ENCODE peak calls at places on chromosomes 4 and X, in seven cellular contexts. D is HCT116, E is K562, M is HepG2, W is SK-N-SH, R is H1, L is GM12878. K is an unnamed sample.

GRCh38 chrX:31499120-31499519 is 427.3 kb upstream of the FTHL17 start:
- DNase-seq in L (no peak), M (no peak), E (no peak), R (no peak), D (no peak), W (no peak), K (no peak)

GRCh38 chr4:122783301-122784215 is 43.1 kb upstream of the FGF2 start:
- DNase-seq in W (no peak), M (peak; percentile 37), R (peak; percentile 95), L (no peak), D (peak; percentile 54), E (no peak), K (peak; percentile 79)

GRCh38 chrX:39772057-39772832 is 325.5 kb downstream of the BCOR start:
- DNase-seq in M (peak; percentile 81), W (no peak), L (no peak), E (peak; percentile 56), R (peak; percentile 78), D (no peak), K (no peak)

GRCh38 chrX:69150294-69150960 is 14.8 kb downstream of the PJA1 start:
- DNase-seq in W (peak; percentile 15), L (no peak), D (peak; percentile 72), E (no peak), M (peak; percentile 30), R (no peak), K (no peak)

GRCh38 chrX:55220119-55220794 is at the start of gene PAGE5:
- DNase-seq in E (peak; percentile 83), D (no peak), L (no peak), W (peak; percentile 4), M (no peak), R (no peak), K (no peak)

GRCh38 chr4:37693450-37694190 is 7.4 kb upstream of the RELL1 start:
- DNase-seq in L (no peak), W (no peak), D (no peak), R (no peak), M (no peak), E (no peak), K (no peak)

GRCh38 chr4:113452868-113453620 is 308.5 kb downstream of the CAMK2D start:
- DNase-seq in M (no peak), W (no peak), L (no peak), E (no peak), D (no peak), R (peak; percentile 53), K (no peak)

GRCh38 chrX:129744881-129745321 is 6.1 kb downstream of the XPNPEP2 start:
- DNase-seq in L (no peak), M (no peak), E (peak; percentile 33), R (no peak), D (no peak), W (no peak), K (no peak)

GRCh38 chr4:27217261-27217769 is 356.7 kb downstream of the STIM2 start:
- DNase-seq in W (no peak), R (no peak), D (no peak), L (no peak), M (no peak), E (no peak), K (no peak)

GRCh38 chr4:108152980-108153379 is 15.8 kb downstream of the LEF1 start:
- DNase-seq in D (no peak), R (no peak), M (no peak), E (no peak), W (no peak), L (no peak), K (no peak)

GRCh38 chr4:172815499-172816175 is 353.0 kb upstream of the GALNT7 start:
- DNase-seq in L (no peak), M (no peak), W (no peak), D (no peak), R (no peak), E (no peak), K (no peak)

GRCh38 chr4:28229092-28229491 is 1368.5 kb downstream of the STIM2 start:
- DNase-seq in D (no peak), R (no peak), W (no peak), M (no peak), L (no peak), E (no peak), K (peak; percentile 56)

GRCh38 chrX:25015486-25016360 is at the start of gene ARX:
- DNase-seq in L (no peak), E (peak; percentile 65), D (peak; percentile 55), W (peak; percentile 90), M (peak; percentile 43), R (no peak), K (no peak)

GRCh38 chrX:71366674-71367256 is 608 bp downstream of the TAF1 start:
- DNase-seq in W (peak; percentile 44), M (no peak), L (no peak), E (peak; percentile 46), D (no peak), R (no peak), K (peak; percentile 0)

GRCh38 chr4:1243451-1244080 is 5.4 kb downstream of the CTBP1 start:
- DNase-seq in R (no peak), W (peak; percentile 30), E (no peak), M (no peak), D (no peak), L (no peak), K (no peak)

GRCh38 chr4:108546728-108547127 is 73.6 kb upstream of the RPL34 start:
- DNase-seq in D (no peak), W (no peak), E (no peak), M (no peak), L (no peak), R (no peak), K (no peak)

GRCh38 chr4:104395219-104395618 is 99.5 kb downstream of the CXXC4 start:
- DNase-seq in R (no peak), D (no peak), E (no peak), M (no peak), L (no peak), W (no peak), K (peak; percentile 2)

GRCh38 chrX:43860646-43861370 is 21.4 kb downstream of the MAOB start:
- DNase-seq in M (peak; percentile 81), R (no peak), L (no peak), D (peak; percentile 36), W (peak; percentile 20), E (no peak), K (no peak)

GRCh38 chr4:159117968-159118367 is 15.1 kb downstream of the RAPGEF2 start:
- DNase-seq in L (no peak), M (no peak), D (no peak), W (no peak), R (no peak), E (no peak), K (no peak)

GRCh38 chr4:6258741-6259140 is 10.9 kb upstream of the WFS1 start:
- DNase-seq in E (peak; percentile 45), M (no peak), D (no peak), R (no peak), W (no peak), L (no peak), K (no peak)

GRCh38 chr4:56261027-56261426 is 126.3 kb downstream of the AASDH start:
- DNase-seq in M (no peak), D (no peak), W (no peak), L (peak; percentile 2), E (no peak), R (no peak), K (no peak)

GRCh38 chr4:84866295-84866694 is 100.2 kb downstream of the WDFY3 start:
- DNase-seq in W (no peak), M (no peak), R (no peak), E (no peak), D (no peak), L (no peak), K (no peak)

GRCh38 chr4:915041-915474 is 17.1 kb downstream of the GAK start:
- DNase-seq in M (no peak), W (no peak), E (no peak), R (no peak), L (no peak), D (no peak), K (no peak)

GRCh38 chr4:180695851-180696250 is 1547.4 kb upstream of the TENM3 start:
- DNase-seq in R (no peak), E (no peak), W (no peak), M (no peak), L (no peak), D (no peak), K (no peak)
- TF ChIP-seq JUND in R (no peak), E (no peak), W (no peak), M (no peak), L (no peak), D (no peak), K (no peak)

DNA sequence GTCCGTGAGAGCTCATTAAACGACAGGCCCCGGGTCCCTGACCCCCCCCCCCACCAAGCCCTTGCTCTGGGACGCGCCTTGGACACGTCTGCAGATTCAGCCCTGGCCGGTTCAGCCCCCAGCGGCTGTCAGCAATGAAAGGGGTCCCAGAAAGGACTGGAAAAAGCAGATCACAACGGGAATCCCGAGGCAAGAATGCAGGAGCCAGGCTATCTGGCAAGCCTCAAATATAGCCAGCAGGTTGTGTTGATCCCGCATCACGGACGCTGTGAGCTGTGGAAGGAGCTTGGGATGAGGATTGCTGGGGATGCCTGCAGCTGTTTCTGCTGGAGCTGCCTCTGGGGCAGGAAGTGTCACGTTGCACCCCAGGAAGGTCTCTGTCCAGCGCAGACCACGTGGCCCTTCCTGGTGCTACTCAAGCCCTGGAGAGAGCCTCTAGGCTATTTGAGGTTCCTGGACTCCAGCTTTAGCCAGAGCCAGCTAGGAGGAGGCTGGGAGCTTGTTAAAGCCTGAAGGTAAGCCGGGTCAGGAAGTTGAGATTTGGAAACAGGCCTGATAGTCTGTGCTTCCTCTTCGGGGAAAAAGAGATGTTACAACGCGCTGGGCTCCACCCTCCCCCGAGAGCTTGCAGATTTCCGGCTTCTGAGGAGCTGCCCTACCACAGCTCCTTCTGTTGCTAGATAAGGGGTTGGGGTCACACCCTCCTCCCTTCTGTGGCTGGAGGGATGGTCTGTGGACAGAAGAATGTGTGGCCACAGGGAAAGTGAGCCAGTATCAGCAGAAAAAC is 19.3 kb upstream of the CSF2RA start:
- DNase-seq in L (peak; percentile 19), W (no peak), E (peak; percentile 20), M (peak; percentile 13), R (no peak), D (no peak), K (no peak)
- TF ChIP-seq JUND in L (no peak), W (no peak), E (no peak), M (no peak), R (no peak), D (no peak), K (no peak)

DNA sequence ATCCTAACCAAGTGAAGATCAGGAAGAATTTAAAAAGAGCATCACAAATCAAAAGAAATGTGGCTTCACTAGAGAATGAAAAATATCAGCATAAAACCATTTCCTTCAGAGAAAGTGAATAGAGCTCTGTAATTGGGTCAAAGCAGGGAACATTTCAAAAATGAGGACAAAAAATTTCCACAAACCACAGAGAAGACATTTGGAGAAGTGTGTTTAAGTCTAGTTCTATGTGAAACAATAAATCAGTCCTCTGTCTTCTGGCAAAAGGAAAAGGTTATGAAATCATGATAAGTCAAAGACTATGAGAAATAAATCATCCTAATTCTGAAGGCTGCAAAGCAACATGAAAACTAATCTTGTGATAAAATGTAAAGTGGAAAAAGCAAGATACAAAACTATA is 27.9 kb downstream of the SMPX start:
- DNase-seq in R (no peak), E (no peak), D (no peak), L (no peak), M (no peak), W (no peak), K (no peak)
- TF ChIP-seq JUND in R (no peak), E (no peak), D (no peak), L (no peak), M (no peak), W (no peak), K (no peak)

DNA sequence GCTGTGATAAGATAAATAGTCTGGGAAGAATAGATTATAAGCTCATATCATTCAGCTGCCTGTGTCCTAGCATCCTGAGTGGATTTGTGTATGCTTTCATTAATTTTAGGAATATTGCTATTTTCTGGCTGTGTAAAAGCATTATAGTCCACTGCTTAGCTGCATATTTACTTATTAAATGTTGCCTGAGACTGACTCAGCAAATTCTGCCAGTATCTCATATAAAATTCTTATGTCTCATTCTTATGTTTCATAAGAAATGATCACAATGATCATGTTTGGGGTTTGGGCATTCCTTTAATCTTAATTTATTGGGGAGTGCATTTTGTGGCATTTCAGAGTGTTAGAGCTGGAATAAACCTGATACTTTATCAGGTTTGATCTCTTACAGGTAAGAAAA is 34.9 kb downstream of the RASSF6 start:
- DNase-seq in R (no peak), L (no peak), W (no peak), E (no peak), D (no peak), M (no peak), K (no peak)
- TF ChIP-seq JUND in R (no peak), L (no peak), W (no peak), E (no peak), D (no peak), M (no peak), K (no peak)

K was measured in T47D.